ENCODE peak calls at places on chromosomes 2 and 18, in seven cellular contexts. C is HCT116, M is BE2C, H is right lobe of liver, N is tibial artery, D is body of pancreas, O is cardiac muscle cell. R is an unnamed sample.

GRCh38 chr2:11140492-11140891 is 14.8 kb upstream of the SLC66A3 start:
- DNase-seq in C (no peak), O (no peak), M (no peak), N (no peak), H (no peak), D (no peak), R (no peak)

GRCh38 chr2:47250576-47251403 is 95.7 kb upstream of the STPG4 start:
- DNase-seq in H (no peak), D (no peak), O (no peak), N (no peak), C (no peak), M (peak), R (no peak)

GRCh38 chr2:108916397-108917077 is 72.5 kb downstream of the EDAR start:
- DNase-seq in C (no peak), M (no peak), D (no peak), N (peak), O (no peak), H (peak), R (no peak)

GRCh38 chr18:21191596-21192307 is 50.3 kb upstream of the GREB1L start:
- DNase-seq in M (peak), N (peak), O (peak), D (peak), C (peak), H (peak), R (no peak)

GRCh38 chr2:58891828-58892366 is 650.8 kb upstream of the FANCL start:
- DNase-seq in O (no peak), D (no peak), H (no peak), N (no peak), C (no peak), M (no peak), R (no peak)

GRCh38 chr2:28752608-28752984 is 966 bp downstream of the PPP1CB start:
- DNase-seq in N (no peak), H (no peak), D (no peak), O (peak), C (no peak), M (no peak), R (no peak)

GRCh38 chr2:54658548-54659207 is 64.8 kb upstream of the EML6 start:
- DNase-seq in O (no peak), C (no peak), M (no peak), D (no peak), H (no peak), N (no peak), R (no peak)

GRCh38 chr2:36287363-36288275 is 68.0 kb upstream of the CRIM1 start:
- DNase-seq in C (no peak), M (no peak), N (no peak), H (no peak), D (no peak), O (no peak), R (no peak)

GRCh38 chr2:241047253-241048010 is 49.0 kb downstream of the SNED1 start:
- DNase-seq in C (no peak), D (no peak), H (no peak), O (no peak), N (no peak), M (no peak), R (no peak)

GRCh38 chr18:77006305-77007175 is 126.0 kb downstream of the MBP start:
- DNase-seq in M (no peak), O (no peak), N (no peak), C (no peak), H (peak), D (peak), R (no peak)

GRCh38 chr2:234770081-234770506 is 181.7 kb upstream of the SH3BP4 start:
- DNase-seq in C (no peak), O (no peak), N (no peak), H (no peak), D (no peak), M (peak), R (no peak)

GRCh38 chr2:86632672-86633071 is 9.0 kb upstream of the RNF103 start:
- DNase-seq in D (peak), H (no peak), O (no peak), M (no peak), N (no peak), C (no peak), R (no peak)

DNA sequence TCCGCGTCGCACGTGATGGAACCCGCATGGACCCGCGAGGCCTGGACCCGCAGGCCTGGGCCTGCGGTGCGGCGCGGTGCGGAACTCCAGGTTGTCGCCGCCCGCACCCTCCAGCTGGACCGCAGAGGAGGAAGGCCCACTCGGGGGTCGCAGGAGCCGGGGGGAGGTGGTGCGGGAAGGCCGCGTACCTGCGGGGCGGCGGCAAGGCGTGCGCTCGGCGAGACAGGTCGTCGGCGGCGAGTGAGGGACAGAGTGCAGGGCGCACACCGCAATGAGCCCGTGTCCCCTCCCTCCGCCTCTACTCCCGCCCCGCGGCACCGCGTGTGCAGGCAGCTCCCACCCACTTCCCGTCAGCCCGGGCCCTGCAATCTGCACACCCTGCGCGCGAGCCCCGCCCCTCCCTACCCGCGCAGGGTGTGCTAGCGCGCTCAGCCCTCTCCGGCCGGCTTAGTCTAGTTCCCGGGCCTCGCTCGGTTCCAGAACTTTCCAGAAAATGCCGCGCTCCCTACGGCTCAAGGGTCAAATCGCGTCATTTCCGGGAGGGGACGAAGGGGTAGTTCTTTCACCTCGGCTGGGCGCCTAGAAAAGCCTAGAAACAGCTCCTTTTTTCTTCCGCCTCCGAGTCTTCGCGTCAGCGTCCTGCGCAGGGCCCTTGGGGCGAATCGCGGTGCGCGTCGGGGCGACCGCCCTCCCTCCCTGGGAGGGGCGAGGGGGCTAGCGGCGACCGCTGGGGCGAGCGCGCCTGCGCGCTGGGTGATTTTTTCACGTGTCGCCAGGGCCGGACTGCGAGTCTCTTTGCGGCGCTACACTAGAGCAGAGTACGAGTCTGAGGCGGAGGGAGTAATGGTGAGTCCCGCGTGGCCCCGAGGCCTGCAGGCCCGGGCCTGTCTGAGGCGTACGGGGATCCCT is at the start of the genes HSPD1 and HSPE1:
- DNase-seq in H (peak), O (peak), M (peak), D (peak), N (peak), C (peak), R (peak)
- TF ChIP-seq CTCF in H (no peak), O (no peak), M (no peak), D (peak), N (peak), C (no peak), R (no peak)

DNA sequence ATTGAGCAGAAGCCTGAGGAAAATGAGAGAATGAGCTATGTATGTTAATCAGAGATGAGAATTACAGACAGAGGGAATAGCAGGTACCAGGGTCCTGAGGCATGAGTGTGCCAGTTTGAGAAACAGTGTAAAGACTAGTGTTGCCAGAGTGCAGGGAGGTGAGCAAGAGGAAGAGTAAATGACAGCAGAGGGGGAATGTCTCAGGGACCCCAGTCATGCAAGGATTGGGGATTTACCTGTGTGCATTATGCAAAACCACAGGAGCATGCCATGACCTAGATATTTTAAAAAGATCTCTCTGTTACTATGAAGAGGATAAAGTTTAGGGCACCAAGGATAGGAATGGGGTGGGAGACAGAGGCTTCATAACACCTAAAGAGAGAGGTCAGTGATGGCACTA is 72.1 kb downstream of the TTC32 start:
- DNase-seq in H (no peak), O (no peak), N (no peak), M (no peak), C (no peak), D (no peak), R (no peak)
- TF ChIP-seq CTCF in H (no peak), O (no peak), N (no peak), M (no peak), C (no peak), D (no peak), R (no peak)

DNA sequence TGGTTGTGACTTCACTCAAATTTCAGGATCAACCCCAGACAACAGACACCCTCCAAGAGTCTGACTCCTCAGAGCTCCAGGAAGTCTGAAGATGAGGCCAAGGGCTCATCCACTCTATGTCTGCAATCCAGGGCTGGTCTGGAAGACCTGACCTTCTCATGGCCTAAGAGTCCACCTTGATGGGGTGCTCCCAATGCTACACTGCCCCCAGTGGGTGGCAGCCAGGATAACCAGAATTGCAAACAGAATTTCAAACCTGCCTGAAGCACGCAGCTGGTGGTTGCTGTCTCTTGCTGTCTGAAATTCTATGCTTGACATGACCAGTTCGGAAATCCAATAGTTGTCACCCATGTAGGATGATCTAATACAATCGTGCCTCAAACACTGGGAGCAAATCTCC is 96.0 kb downstream of the UXS1 start:
- DNase-seq in H (no peak), N (no peak), M (no peak), C (no peak), D (no peak), O (peak), R (no peak)
- TF ChIP-seq CTCF in H (no peak), N (peak), M (peak), C (peak), D (peak), O (peak), R (peak)

DNA sequence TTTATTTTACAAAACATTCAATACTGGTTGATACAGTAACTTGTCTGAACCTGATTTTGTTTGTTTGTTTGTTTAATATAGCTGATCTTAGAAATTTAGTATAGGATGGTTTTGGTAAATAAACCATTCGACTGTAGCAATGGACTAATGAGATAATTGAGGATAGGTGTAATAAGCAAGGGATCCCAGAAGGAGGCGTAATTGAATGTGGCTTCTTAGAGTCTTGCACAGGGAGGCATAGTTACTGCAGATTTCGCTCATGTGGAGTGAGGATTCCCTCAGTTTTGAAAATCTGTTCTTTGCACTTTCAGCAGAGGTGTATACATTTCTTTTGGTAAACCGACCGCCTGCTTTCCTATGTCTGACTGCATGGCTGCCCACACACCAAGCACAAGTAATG is 709.6 kb downstream of the SOCS6 start:
- DNase-seq in C (no peak), N (no peak), O (peak), H (no peak), D (no peak), M (no peak), R (no peak)
- TF ChIP-seq CTCF in C (no peak), N (no peak), O (peak), H (no peak), D (no peak), M (peak), R (no peak)

GRCh38 chr2:101153811-101154210 is 2.6 kb upstream of the TBC1D8 start:
- DNase-seq in O (peak), H (no peak), N (no peak), M (no peak), C (no peak), D (no peak), R (no peak)

GRCh38 chr2:101152195-101153076 is 1.3 kb upstream of the TBC1D8 start:
- DNase-seq in O (peak), D (peak), C (peak), H (peak), M (peak), N (peak), R (no peak)

GRCh38 chr2:101151859-101152194 is 645 bp upstream of the TBC1D8 start:
- DNase-seq in M (no peak), C (no peak), D (no peak), N (no peak), O (peak), H (no peak), R (no peak)

GRCh38 chr2:101151141-101151858 is at the start of gene TBC1D8:
- DNase-seq in D (peak), O (peak), M (peak), H (peak), N (peak), C (peak), R (peak)

DNA sequence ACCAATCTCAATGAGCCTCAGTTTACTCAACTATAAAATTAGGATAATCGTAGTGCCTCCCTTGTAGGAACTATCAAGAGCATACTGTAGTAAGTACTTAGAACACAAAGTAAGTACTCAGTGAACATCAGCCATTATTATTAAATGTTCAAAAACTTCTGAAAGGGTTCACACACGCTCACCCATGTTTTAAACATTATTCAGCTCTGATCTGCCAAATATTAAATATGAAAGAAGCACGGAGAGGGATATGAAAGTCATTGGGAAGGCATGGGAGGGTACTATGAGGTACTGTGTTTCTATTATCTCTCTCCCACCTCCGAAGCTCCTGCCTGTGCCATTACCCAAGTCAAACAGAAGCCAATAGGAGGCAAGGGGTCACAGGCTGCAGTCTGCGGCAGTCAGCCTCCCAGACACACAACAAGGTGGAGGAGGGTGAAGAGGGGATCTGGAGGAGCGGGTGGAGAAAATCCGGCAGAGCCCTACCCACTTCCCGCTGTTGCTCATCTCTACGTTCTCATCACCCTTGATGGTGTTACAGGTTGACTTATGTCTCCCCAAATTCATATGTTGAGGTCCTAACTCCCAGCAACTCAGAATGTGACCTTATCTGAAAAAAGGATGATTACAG is 2.0 kb upstream of the TBC1D8 start:
- DNase-seq in D (no peak), H (no peak), M (no peak), O (no peak), N (no peak), C (no peak), R (no peak)
- TF ChIP-seq CTCF in D (no peak), H (no peak), M (no peak), O (no peak), N (no peak), C (no peak), R (peak)

GRCh38 chr2:12321017-12321641 is 395.6 kb upstream of the TRIB2 start:
- DNase-seq in C (no peak), M (no peak), N (peak), H (no peak), O (no peak), D (peak), R (no peak)
- TF ChIP-seq CTCF in C (no peak), M (no peak), N (no peak), H (no peak), O (no peak), D (no peak), R (no peak)

GRCh38 chr2:65252640-65253039 is 25.0 kb downstream of the ACTR2 start:
- DNase-seq in D (no peak), H (no peak), O (no peak), M (no peak), N (no peak), C (no peak), R (no peak)

GRCh38 chr2:65261676-65262075 is 34.0 kb downstream of the ACTR2 start:
- DNase-seq in D (no peak), N (no peak), H (no peak), M (no peak), C (no peak), O (no peak), R (no peak)

GRCh38 chr2:65256088-65256487 is 28.5 kb downstream of the ACTR2 start:
- DNase-seq in D (no peak), C (no peak), N (no peak), O (no peak), H (no peak), M (no peak), R (no peak)
- TF ChIP-seq CTCF in D (peak), C (peak), N (no peak), O (peak), H (no peak), M (no peak), R (peak)

GRCh38 chr2:231672617-231673347 is 35.5 kb upstream of the PTMA start:
- DNase-seq in H (no peak), D (no peak), M (peak), N (no peak), C (peak), O (peak), R (no peak)
- TF ChIP-seq CTCF in H (no peak), D (no peak), M (peak), N (no peak), C (peak), O (peak), R (no peak)

GRCh38 chr18:45171575-45172225 is 443.6 kb upstream of the SLC14A2 start:
- DNase-seq in C (no peak), M (no peak), H (no peak), O (no peak), D (no peak), N (no peak), R (no peak)
- TF ChIP-seq CTCF in C (no peak), M (no peak), H (no peak), O (no peak), D (no peak), N (no peak), R (no peak)

GRCh38 chr2:143015681-143016080 is 113.5 kb upstream of the ARHGAP15 start:
- DNase-seq in N (no peak), C (no peak), M (no peak), O (no peak), H (no peak), D (no peak), R (no peak)
- TF ChIP-seq CTCF in N (no peak), C (no peak), M (no peak), O (no peak), H (no peak), D (no peak), R (no peak)